ENCODE peak calls at places on chromosome 1, in ten cellular contexts. One of them, this sample, is unnamed.

GRCh38 chr1:206002833-206003532 is at the start of gene RAB7B:
- DNase-seq in Peyer's patch: no peak
- DNase-seq in left ventricle myocardium inferior: peak; percentile 64
- DNase-seq in right lobe of liver: peak; percentile 70
- DNase-seq in uterus: peak; percentile 78
- DNase-seq in HCT116: no peak
- DNase-seq in iPS DF 6.9: no peak
- DNase-seq in body of pancreas: peak; percentile 63
- DNase-seq in heart right ventricle: peak; percentile 53
- DNase-seq in PC-9: no peak
- DNase-seq in this sample: no peak

GRCh38 chr1:198669023-198669698 is 30.3 kb downstream of the PTPRC start:
- DNase-seq in Peyer's patch: no peak
- DNase-seq in left ventricle myocardium inferior: no peak
- DNase-seq in right lobe of liver: no peak
- DNase-seq in uterus: no peak
- DNase-seq in HCT116: peak; percentile 37
- DNase-seq in iPS DF 6.9: no peak
- DNase-seq in body of pancreas: no peak
- DNase-seq in heart right ventricle: no peak
- DNase-seq in PC-9: peak; percentile 63
- DNase-seq in this sample: no peak

GRCh38 chr1:202187697-202188407 is 5.7 kb upstream of the LGR6 start:
- DNase-seq in Peyer's patch: no peak
- DNase-seq in left ventricle myocardium inferior: no peak
- DNase-seq in right lobe of liver: no peak
- DNase-seq in uterus: no peak
- DNase-seq in HCT116: no peak
- DNase-seq in iPS DF 6.9: no peak
- DNase-seq in body of pancreas: no peak
- DNase-seq in heart right ventricle: no peak
- DNase-seq in PC-9: no peak
- DNase-seq in this sample: no peak

GRCh38 chr1:18322353-18323032 is 158.2 kb upstream of the KLHDC7A start:
- DNase-seq in Peyer's patch: no peak
- DNase-seq in left ventricle myocardium inferior: no peak
- DNase-seq in right lobe of liver: no peak
- DNase-seq in uterus: no peak
- DNase-seq in HCT116: peak; percentile 12
- DNase-seq in iPS DF 6.9: no peak
- DNase-seq in body of pancreas: no peak
- DNase-seq in heart right ventricle: no peak
- DNase-seq in PC-9: no peak
- DNase-seq in this sample: no peak

GRCh38 chr1:119631433-119632102 is 16.5 kb downstream of the ZNF697 start:
- DNase-seq in Peyer's patch: peak; percentile 92
- DNase-seq in left ventricle myocardium inferior: peak; percentile 94
- DNase-seq in right lobe of liver: peak; percentile 95
- DNase-seq in uterus: peak; percentile 93
- DNase-seq in HCT116: no peak
- DNase-seq in iPS DF 6.9: no peak
- DNase-seq in body of pancreas: peak; percentile 90
- DNase-seq in heart right ventricle: peak; percentile 95
- DNase-seq in PC-9: no peak
- DNase-seq in this sample: no peak

GRCh38 chr1:186680031-186681012 is at the start of gene PTGS2:
- DNase-seq in Peyer's patch: peak; percentile 86
- DNase-seq in left ventricle myocardium inferior: peak; percentile 67
- DNase-seq in right lobe of liver: peak; percentile 64
- DNase-seq in uterus: peak; percentile 84
- DNase-seq in HCT116: peak; percentile 84
- DNase-seq in iPS DF 6.9: peak; percentile 63
- DNase-seq in body of pancreas: peak; percentile 76
- DNase-seq in heart right ventricle: peak; percentile 63
- DNase-seq in PC-9: peak; percentile 84
- DNase-seq in this sample: no peak

GRCh38 chr1:71780681-71781080 is 501.7 kb downstream of the NEGR1 start:
- DNase-seq in Peyer's patch: no peak
- DNase-seq in left ventricle myocardium inferior: no peak
- DNase-seq in right lobe of liver: no peak
- DNase-seq in uterus: no peak
- DNase-seq in HCT116: no peak
- DNase-seq in iPS DF 6.9: no peak
- DNase-seq in body of pancreas: no peak
- DNase-seq in heart right ventricle: no peak
- DNase-seq in PC-9: no peak
- DNase-seq in this sample: no peak

GRCh38 chr1:40896482-40896881 is 34.3 kb upstream of the CITED4 start:
- DNase-seq in Peyer's patch: no peak
- DNase-seq in left ventricle myocardium inferior: no peak
- DNase-seq in right lobe of liver: peak; percentile 67
- DNase-seq in uterus: no peak
- DNase-seq in HCT116: no peak
- DNase-seq in iPS DF 6.9: no peak
- DNase-seq in body of pancreas: no peak
- DNase-seq in heart right ventricle: no peak
- DNase-seq in PC-9: no peak
- DNase-seq in this sample: no peak

GRCh38 chr1:164855930-164856329 is 296.9 kb downstream of the PBX1 start:
- DNase-seq in Peyer's patch: no peak
- DNase-seq in left ventricle myocardium inferior: no peak
- DNase-seq in right lobe of liver: no peak
- DNase-seq in uterus: no peak
- DNase-seq in HCT116: no peak
- DNase-seq in iPS DF 6.9: no peak
- DNase-seq in body of pancreas: no peak
- DNase-seq in heart right ventricle: no peak
- DNase-seq in PC-9: no peak
- DNase-seq in this sample: no peak

GRCh38 chr1:64540265-64540791 is 70.4 kb downstream of the CACHD1 start:
- DNase-seq in Peyer's patch: no peak
- DNase-seq in left ventricle myocardium inferior: no peak
- DNase-seq in right lobe of liver: no peak
- DNase-seq in uterus: no peak
- DNase-seq in HCT116: no peak
- DNase-seq in iPS DF 6.9: no peak
- DNase-seq in body of pancreas: no peak
- DNase-seq in heart right ventricle: no peak
- DNase-seq in PC-9: no peak
- DNase-seq in this sample: peak; percentile 46

DNA sequence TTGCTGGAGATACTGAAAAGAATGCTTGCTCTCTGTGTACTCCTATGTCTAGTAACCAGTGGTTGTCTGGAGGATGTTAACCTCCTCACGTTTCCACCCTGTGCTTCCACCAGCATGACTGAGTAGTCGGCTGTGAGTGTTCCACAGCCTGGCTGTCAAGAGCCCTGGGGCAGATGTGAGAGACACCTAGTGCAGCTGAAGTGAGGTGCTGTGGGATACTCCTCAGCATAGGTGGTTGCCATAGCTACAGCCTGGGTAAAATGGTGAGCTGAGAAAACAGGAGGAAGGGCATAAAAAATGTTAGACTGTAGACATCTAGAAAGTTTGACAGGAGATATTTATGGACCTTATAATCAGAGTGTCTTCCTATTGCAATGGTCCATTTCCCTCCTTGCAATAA is 15.8 kb downstream of the IVL start:
- DNase-seq in Peyer's patch: no peak
- DNase-seq in left ventricle myocardium inferior: no peak
- DNase-seq in right lobe of liver: no peak
- DNase-seq in uterus: no peak
- DNase-seq in HCT116: no peak
- DNase-seq in iPS DF 6.9: no peak
- DNase-seq in body of pancreas: no peak
- DNase-seq in heart right ventricle: no peak
- DNase-seq in PC-9: no peak
- DNase-seq in this sample: no peak
- H3K9me3 ChIP-seq in Peyer's patch: no peaks in the 10 kb centered on the region
- H3K9me3 ChIP-seq in left ventricle myocardium inferior: peaks cover 9% of the 10 kb centered on the region
- H3K9me3 ChIP-seq in right lobe of liver: no peaks in the 10 kb centered on the region
- H3K9me3 ChIP-seq in uterus: no peaks in the 10 kb centered on the region
- H3K9me3 ChIP-seq in HCT116: no peaks in the 10 kb centered on the region
- H3K9me3 ChIP-seq in iPS DF 6.9: peaks cover 2% of the 10 kb centered on the region
- H3K9me3 ChIP-seq in body of pancreas: no peaks in the 10 kb centered on the region
- H3K9me3 ChIP-seq in heart right ventricle: no peaks in the 10 kb centered on the region
- H3K9me3 ChIP-seq in PC-9: peaks cover 7% of the 10 kb centered on the region
- H3K9me3 ChIP-seq in this sample: no peaks in the 10 kb centered on the region

GRCh38 chr1:247936415-247936814 is 11.7 kb downstream of the OR2AJ1 start:
- DNase-seq in Peyer's patch: peak; percentile 32
- DNase-seq in left ventricle myocardium inferior: no peak
- DNase-seq in right lobe of liver: no peak
- DNase-seq in uterus: no peak
- DNase-seq in HCT116: no peak
- DNase-seq in iPS DF 6.9: no peak
- DNase-seq in body of pancreas: no peak
- DNase-seq in heart right ventricle: no peak
- DNase-seq in PC-9: no peak
- DNase-seq in this sample: no peak
- H3K9me3 ChIP-seq in Peyer's patch: no peaks in the 10 kb centered on the region
- H3K9me3 ChIP-seq in left ventricle myocardium inferior: peaks cover 15% of the 10 kb centered on the region
- H3K9me3 ChIP-seq in right lobe of liver: no peaks in the 10 kb centered on the region
- H3K9me3 ChIP-seq in uterus: no peaks in the 10 kb centered on the region
- H3K9me3 ChIP-seq in HCT116: no peaks in the 10 kb centered on the region
- H3K9me3 ChIP-seq in iPS DF 6.9: no peaks in the 10 kb centered on the region
- H3K9me3 ChIP-seq in body of pancreas: no peaks in the 10 kb centered on the region
- H3K9me3 ChIP-seq in heart right ventricle: no peaks in the 10 kb centered on the region
- H3K9me3 ChIP-seq in PC-9: no peaks in the 10 kb centered on the region
- H3K9me3 ChIP-seq in this sample: no peaks in the 10 kb centered on the region

GRCh38 chr1:96159379-96159778 is 562.2 kb upstream of the PTBP2 start:
- DNase-seq in Peyer's patch: no peak
- DNase-seq in left ventricle myocardium inferior: no peak
- DNase-seq in right lobe of liver: no peak
- DNase-seq in uterus: no peak
- DNase-seq in HCT116: no peak
- DNase-seq in iPS DF 6.9: no peak
- DNase-seq in body of pancreas: no peak
- DNase-seq in heart right ventricle: no peak
- DNase-seq in PC-9: no peak
- DNase-seq in this sample: no peak

DNA sequence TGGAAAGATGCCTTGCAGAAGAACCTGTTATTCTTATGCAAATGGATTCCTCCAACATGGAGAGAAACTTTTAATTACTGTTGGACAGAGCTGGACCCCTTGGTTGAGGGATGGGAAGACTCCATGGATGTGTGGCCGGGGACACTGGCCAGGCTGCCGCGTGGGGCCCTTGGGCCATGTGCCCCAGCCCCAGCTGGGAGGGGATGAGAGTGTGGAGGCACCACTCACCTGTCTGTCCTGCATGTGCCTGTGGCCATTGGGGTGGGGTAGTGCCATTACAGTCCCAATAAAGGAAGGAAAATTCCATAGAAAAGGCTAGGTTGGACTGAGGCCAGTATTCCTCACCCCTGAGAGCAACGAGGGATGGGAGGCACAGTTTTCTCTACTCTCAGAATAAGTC is 564.5 kb upstream of the PTBP2 start:
- DNase-seq in Peyer's patch: no peak
- DNase-seq in left ventricle myocardium inferior: no peak
- DNase-seq in right lobe of liver: no peak
- DNase-seq in uterus: no peak
- DNase-seq in HCT116: no peak
- DNase-seq in iPS DF 6.9: no peak
- DNase-seq in body of pancreas: no peak
- DNase-seq in heart right ventricle: no peak
- DNase-seq in PC-9: no peak
- DNase-seq in this sample: no peak
- H3K9me3 ChIP-seq in Peyer's patch: no peaks in the 10 kb centered on the region
- H3K9me3 ChIP-seq in left ventricle myocardium inferior: peaks cover 69% of the 10 kb centered on the region
- H3K9me3 ChIP-seq in right lobe of liver: no peaks in the 10 kb centered on the region
- H3K9me3 ChIP-seq in uterus: no peaks in the 10 kb centered on the region
- H3K9me3 ChIP-seq in HCT116: peaks cover 6% of the 10 kb centered on the region
- H3K9me3 ChIP-seq in iPS DF 6.9: no peaks in the 10 kb centered on the region
- H3K9me3 ChIP-seq in body of pancreas: no peaks in the 10 kb centered on the region
- H3K9me3 ChIP-seq in heart right ventricle: peaks cover 37% of the 10 kb centered on the region
- H3K9me3 ChIP-seq in PC-9: no peaks in the 10 kb centered on the region
- H3K9me3 ChIP-seq in this sample: no peaks in the 10 kb centered on the region

GRCh38 chr1:152356736-152357135 is 3.1 kb downstream of the FLG2 start:
- DNase-seq in Peyer's patch: no peak
- DNase-seq in left ventricle myocardium inferior: no peak
- DNase-seq in right lobe of liver: no peak
- DNase-seq in uterus: no peak
- DNase-seq in HCT116: no peak
- DNase-seq in iPS DF 6.9: no peak
- DNase-seq in body of pancreas: no peak
- DNase-seq in heart right ventricle: no peak
- DNase-seq in PC-9: no peak
- DNase-seq in this sample: no peak
- H3K9me3 ChIP-seq in Peyer's patch: no peaks in the 10 kb centered on the region
- H3K9me3 ChIP-seq in left ventricle myocardium inferior: no peaks in the 10 kb centered on the region
- H3K9me3 ChIP-seq in right lobe of liver: no peaks in the 10 kb centered on the region
- H3K9me3 ChIP-seq in uterus: no peaks in the 10 kb centered on the region
- H3K9me3 ChIP-seq in HCT116: no peaks in the 10 kb centered on the region
- H3K9me3 ChIP-seq in iPS DF 6.9: peaks cover 20% of the 10 kb centered on the region
- H3K9me3 ChIP-seq in body of pancreas: no peaks in the 10 kb centered on the region
- H3K9me3 ChIP-seq in heart right ventricle: no peaks in the 10 kb centered on the region
- H3K9me3 ChIP-seq in PC-9: no peaks in the 10 kb centered on the region
- H3K9me3 ChIP-seq in this sample: no peaks in the 10 kb centered on the region

GRCh38 chr1:3265800-3266485 is 188.5 kb upstream of the ARHGEF16 start:
- DNase-seq in Peyer's patch: no peak
- DNase-seq in left ventricle myocardium inferior: no peak
- DNase-seq in right lobe of liver: no peak
- DNase-seq in uterus: no peak
- DNase-seq in HCT116: no peak
- DNase-seq in iPS DF 6.9: no peak
- DNase-seq in body of pancreas: no peak
- DNase-seq in heart right ventricle: no peak
- DNase-seq in PC-9: no peak
- DNase-seq in this sample: no peak
- H3K9me3 ChIP-seq in Peyer's patch: no peaks in the 10 kb centered on the region
- H3K9me3 ChIP-seq in left ventricle myocardium inferior: no peaks in the 10 kb centered on the region
- H3K9me3 ChIP-seq in right lobe of liver: no peaks in the 10 kb centered on the region
- H3K9me3 ChIP-seq in uterus: no peaks in the 10 kb centered on the region
- H3K9me3 ChIP-seq in HCT116: no peaks in the 10 kb centered on the region
- H3K9me3 ChIP-seq in iPS DF 6.9: peaks cover 2% of the 10 kb centered on the region
- H3K9me3 ChIP-seq in body of pancreas: no peaks in the 10 kb centered on the region
- H3K9me3 ChIP-seq in heart right ventricle: no peaks in the 10 kb centered on the region
- H3K9me3 ChIP-seq in PC-9: no peaks in the 10 kb centered on the region
- H3K9me3 ChIP-seq in this sample: no peaks in the 10 kb centered on the region

DNA sequence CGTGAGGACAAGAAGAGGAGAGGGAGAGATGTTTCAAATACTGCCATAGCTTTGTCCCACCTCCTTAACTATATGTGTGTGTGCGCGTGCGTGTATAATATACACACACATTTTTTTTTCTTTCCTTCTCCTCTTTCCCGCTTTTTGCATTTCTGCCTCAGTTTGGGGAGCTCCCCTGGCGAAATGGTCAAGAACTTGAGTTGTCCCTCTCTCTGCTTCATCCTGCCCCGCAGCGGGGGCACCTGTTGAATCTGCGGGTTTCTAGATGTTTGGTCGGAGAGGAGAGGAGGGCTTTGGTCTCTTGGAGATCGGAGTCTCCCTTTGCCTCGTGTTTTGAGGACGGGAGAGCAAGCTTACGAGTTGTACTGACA is 501 bp downstream of the SCCPDH start:
- DNase-seq in Peyer's patch: no peak
- DNase-seq in left ventricle myocardium inferior: no peak
- DNase-seq in right lobe of liver: no peak
- DNase-seq in uterus: peak; percentile 15
- DNase-seq in HCT116: no peak
- DNase-seq in iPS DF 6.9: peak; percentile 7
- DNase-seq in body of pancreas: peak; percentile 2
- DNase-seq in heart right ventricle: no peak
- DNase-seq in PC-9: peak; percentile 21
- DNase-seq in this sample: peak; percentile 0
- H3K9me3 ChIP-seq in Peyer's patch: no peaks in the 10 kb centered on the region
- H3K9me3 ChIP-seq in left ventricle myocardium inferior: peaks cover 18% of the 10 kb centered on the region
- H3K9me3 ChIP-seq in right lobe of liver: no peaks in the 10 kb centered on the region
- H3K9me3 ChIP-seq in uterus: no peaks in the 10 kb centered on the region
- H3K9me3 ChIP-seq in HCT116: no peaks in the 10 kb centered on the region
- H3K9me3 ChIP-seq in iPS DF 6.9: peaks cover 2% of the 10 kb centered on the region
- H3K9me3 ChIP-seq in body of pancreas: no peaks in the 10 kb centered on the region
- H3K9me3 ChIP-seq in heart right ventricle: no peaks in the 10 kb centered on the region
- H3K9me3 ChIP-seq in PC-9: no peaks in the 10 kb centered on the region
- H3K9me3 ChIP-seq in this sample: no peaks in the 10 kb centered on the region

This sample was measured in naive thymus-derived CD4-positive, alpha-beta T cell.